ENCODE peak calls at places on chromosomes 13 and 19, in ten cellular contexts. B is GM23338; S is heart left ventricle; U is breast epithelium; E is pancreas; H is thoracic aorta; Z is aorta; I is transverse colon; K is suprapubic skin; O is CD8-positive, alpha-beta memory T cell. X is an unnamed sample.

GRCh38 chr19:12603714-12604113 is 6.9 kb downstream of the ZNF490 start:
- DNase-seq in B (no peak), S (no peak), U (no peak), E (no peak), H (no peak), Z (no peak), I (peak; percentile 17), K (no peak), O (peak; percentile 54), X (no peak)

GRCh38 chr13:85436029-85436428 is 363.2 kb downstream of the SLITRK6 start:
- DNase-seq in B (no peak), S (no peak), U (no peak), E (no peak), H (no peak), Z (no peak), I (no peak), K (no peak), O (no peak), X (no peak)

GRCh38 chr13:114032121-114032799 is 58.4 kb upstream of the C13orf46 start:
- DNase-seq in B (no peak), S (peak; percentile 25), U (no peak), E (no peak), H (no peak), Z (no peak), I (no peak), K (no peak), O (no peak), X (peak; percentile 98)

GRCh38 chr13:31945202-31945978 is 86.2 kb upstream of the FRY start:
- DNase-seq in B (peak; percentile 66), S (peak; percentile 84), U (peak; percentile 71), E (peak; percentile 76), H (no peak), Z (peak; percentile 90), I (peak; percentile 27), K (peak; percentile 80), O (no peak), X (peak; percentile 84)

GRCh38 chr19:17125728-17126677 is 50.4 kb downstream of the MYO9B start:
- DNase-seq in B (peak; percentile 41), S (peak; percentile 74), U (no peak), E (no peak), H (peak; percentile 41), Z (peak; percentile 91), I (peak; percentile 68), K (no peak), O (peak; percentile 92), X (peak; percentile 82)

GRCh38 chr13:47519626-47520025 is 481.4 kb downstream of the SUCLA2 start:
- DNase-seq in B (no peak), S (no peak), U (no peak), E (no peak), H (no peak), Z (no peak), I (no peak), K (no peak), O (no peak), X (no peak)

GRCh38 chr13:43546260-43546659 is 240.5 kb downstream of the ENOX1 start:
- DNase-seq in B (no peak), S (peak; percentile 74), U (no peak), E (no peak), H (no peak), Z (no peak), I (no peak), K (no peak), O (no peak), X (no peak)

GRCh38 chr19:873084-874019 is 13.9 kb downstream of the CFD start:
- DNase-seq in B (peak; percentile 83), S (no peak), U (no peak), E (no peak), H (no peak), Z (no peak), I (peak; percentile 65), K (no peak), O (peak; percentile 88), X (no peak)

GRCh38 chr13:29435125-29435911 is 160.2 kb downstream of the SLC7A1 start:
- DNase-seq in B (no peak), S (no peak), U (no peak), E (no peak), H (no peak), Z (no peak), I (no peak), K (no peak), O (no peak), X (peak; percentile 88)

GRCh38 chr19:15159251-15159650 is 41.5 kb downstream of the NOTCH3 start:
- DNase-seq in B (peak; percentile 57), S (no peak), U (no peak), E (no peak), H (no peak), Z (no peak), I (no peak), K (no peak), O (no peak), X (peak; percentile 57)

GRCh38 chr13:109131698-109132257 is 502.4 kb downstream of the MYO16 start:
- DNase-seq in B (peak; percentile 24), S (no peak), U (no peak), E (no peak), H (no peak), Z (no peak), I (no peak), K (no peak), O (no peak), X (no peak)

GRCh38 chr13:93635687-93636086 is 409.1 kb downstream of the GPC6 start:
- DNase-seq in B (no peak), S (no peak), U (no peak), E (no peak), H (no peak), Z (no peak), I (no peak), K (no peak), O (no peak), X (peak; percentile 58)

GRCh38 chr13:93476175-93476574 is 249.6 kb downstream of the GPC6 start:
- DNase-seq in B (no peak), S (no peak), U (no peak), E (no peak), H (no peak), Z (no peak), I (no peak), K (no peak), O (no peak), X (peak; percentile 37)

GRCh38 chr19:49718991-49719390 is 28.1 kb downstream of the CPT1C start:
- DNase-seq in B (no peak), S (no peak), U (no peak), E (no peak), H (no peak), Z (no peak), I (no peak), K (no peak), O (no peak), X (peak; percentile 26)

DNA sequence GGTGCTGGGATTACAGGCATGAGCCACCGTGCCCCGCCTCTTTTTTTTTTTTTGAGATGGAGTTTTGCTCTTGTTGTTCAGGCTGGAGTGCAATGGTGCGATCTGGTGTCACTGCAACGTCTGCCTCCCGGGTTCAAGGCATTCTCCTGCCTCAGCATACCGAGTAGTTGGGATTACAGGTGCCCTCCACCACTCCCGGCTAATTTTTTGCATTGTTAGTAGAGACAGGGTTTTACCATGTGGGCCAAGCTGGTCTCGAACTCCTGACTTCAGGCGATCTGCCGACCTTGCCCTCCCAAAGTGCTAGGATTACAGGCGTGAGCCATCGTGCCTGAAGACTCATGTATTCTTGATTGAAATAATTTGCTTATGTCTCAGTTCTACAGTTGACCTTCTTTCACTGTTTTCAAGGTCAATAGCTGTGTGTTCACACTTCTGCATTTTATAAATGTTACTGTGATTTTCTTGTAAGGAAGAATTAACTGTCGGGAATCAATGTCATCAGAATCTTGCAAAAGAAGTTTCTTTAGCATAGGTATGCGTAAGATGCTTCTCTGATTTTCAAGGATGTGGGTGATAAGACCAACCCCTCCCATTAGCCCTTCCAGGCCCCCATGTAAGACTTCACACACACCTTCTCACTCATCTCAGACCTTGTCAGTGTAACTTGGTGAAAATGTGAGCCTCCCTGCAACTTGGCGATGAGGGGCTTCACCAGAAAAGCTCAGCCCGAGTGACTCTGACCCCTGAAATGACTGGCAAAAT is 12.7 kb upstream of the ZNF701 start:
- DNase-seq in B (no peak), S (no peak), U (no peak), E (no peak), H (no peak), Z (no peak), I (no peak), K (no peak), O (no peak), X (no peak)
- H3K4me3 ChIP-seq in B (no peak overlapping the region), S (no peak overlapping the region), U (no peak overlapping the region), E (no peak overlapping the region), H (no peak overlapping the region), Z (no peak overlapping the region), I (no peak overlapping the region), K (no peak overlapping the region), O (no peak overlapping the region), X (no peak overlapping the region)

GRCh38 chr19:30254789-30255188 is 117.4 kb upstream of the ZNF536 start:
- DNase-seq in B (no peak), S (no peak), U (no peak), E (no peak), H (no peak), Z (no peak), I (no peak), K (no peak), O (no peak), X (no peak)
- H3K4me1 ChIP-seq in B (peaks cover 27% of the 10 kb centered on the region), S (no peaks in the 10 kb centered on the region), U (no peaks in the 10 kb centered on the region), E (no peaks in the 10 kb centered on the region), H (no peaks in the 10 kb centered on the region), Z (no peaks in the 10 kb centered on the region), I (no peaks in the 10 kb centered on the region), K (no peaks in the 10 kb centered on the region), O (no peaks in the 10 kb centered on the region), X (no peaks in the 10 kb centered on the region)

GRCh38 chr19:4533835-4534424 is 1.1 kb downstream of the PLIN5 start:
- DNase-seq in B (no peak), S (no peak), U (no peak), E (no peak), H (no peak), Z (no peak), I (no peak), K (no peak), O (no peak), X (no peak)

GRCh38 chr19:4536798-4537197 is 1.8 kb upstream of the PLIN5 start:
- DNase-seq in B (no peak), S (no peak), U (no peak), E (peak; percentile 68), H (no peak), Z (no peak), I (no peak), K (no peak), O (no peak), X (no peak)

GRCh38 chr19:4537953-4538600 is 1.8 kb downstream of the LRG1 start:
- DNase-seq in B (peak; percentile 65), S (no peak), U (no peak), E (no peak), H (no peak), Z (no peak), I (no peak), K (no peak), O (no peak), X (no peak)

GRCh38 chr19:4533334-4533733 is 1.7 kb downstream of the PLIN5 start:
- DNase-seq in B (no peak), S (no peak), U (no peak), E (no peak), H (no peak), Z (no peak), I (no peak), K (no peak), O (no peak), X (no peak)

GRCh38 chr19:4534836-4535658 is at the start of gene PLIN5:
- DNase-seq in B (peak; percentile 96), S (peak; percentile 89), U (peak; percentile 74), E (peak; percentile 95), H (no peak), Z (no peak), I (peak; percentile 84), K (no peak), O (peak; percentile 59), X (peak; percentile 96)
- H3K4me3 ChIP-seq in B (peak within 1 kb of the TSS; percentile 54), S (peak within 1 kb of the TSS; percentile 57), U (no peak within 1 kb of the TSS), E (peak within 1 kb of the TSS; percentile 15), H (peak within 1 kb of the TSS; percentile 35), Z (no peak within 1 kb of the TSS), I (no peak within 1 kb of the TSS), K (peak within 1 kb of the TSS; percentile 2), O (no peak within 1 kb of the TSS), X (no peak within 1 kb of the TSS)

GRCh38 chr19:6576869-6577281 is 14.1 kb downstream of the CD70 start:
- DNase-seq in B (no peak), S (no peak), U (no peak), E (no peak), H (no peak), Z (no peak), I (peak; percentile 56), K (no peak), O (no peak), X (no peak)
- H3K4me1 ChIP-seq in B (peaks cover 21% of the 10 kb centered on the region), S (no peaks in the 10 kb centered on the region), U (no peaks in the 10 kb centered on the region), E (no peaks in the 10 kb centered on the region), H (no peaks in the 10 kb centered on the region), Z (no peaks in the 10 kb centered on the region), I (peaks cover 14% of the 10 kb centered on the region), K (peaks cover 19% of the 10 kb centered on the region), O (peaks cover 7% of the 10 kb centered on the region), X (peaks cover 3% of the 10 kb centered on the region)

X was measured in osteoblast.